ENCODE peak calls at places on chromosomes 1 and 21, in nine cellular contexts. F, K, Z, A, Y, G, H, E and S are unnamed samples.

GRCh38 chr1:43530483-43531452 is at the start of gene PTPRF:
- DNase-seq in Z (no peak), Y (no peak), F (no peak), K (no peak), H (no peak), G (peak; percentile 70), E (no peak), A (peak; percentile 74), S (no peak)

GRCh38 chr1:65791860-65792670 is 630 bp upstream of the PDE4B start:
- DNase-seq in A (no peak), E (no peak), Y (no peak), Z (no peak), G (peak; percentile 47), H (no peak), F (peak; percentile 61), K (no peak), S (no peak)

GRCh38 chr1:26322042-26322331 is 4.2 kb downstream of the CD52 start:
- DNase-seq in Z (no peak), Y (no peak), H (no peak), G (no peak), E (no peak), K (no peak), A (no peak), F (no peak), S (no peak)

GRCh38 chr21:34908424-34909055 is 140.6 kb downstream of the RUNX1 start:
- DNase-seq in Z (no peak), G (no peak), F (no peak), A (no peak), K (no peak), Y (no peak), H (no peak), E (no peak), S (no peak)

GRCh38 chr1:22285545-22286396 is 142.9 kb upstream of the WNT4 start:
- DNase-seq in Z (no peak), Y (no peak), K (no peak), E (no peak), F (no peak), G (no peak), H (no peak), A (no peak), S (no peak)

GRCh38 chr1:67726224-67726623 is 41.2 kb downstream of the GADD45A start:
- DNase-seq in G (peak; percentile 75), Y (peak; percentile 32), E (no peak), K (no peak), F (no peak), H (no peak), Z (no peak), A (no peak), S (no peak)

GRCh38 chr1:89590341-89591080 is 42.4 kb upstream of the LRRC8C start:
- DNase-seq in A (no peak), Y (no peak), H (no peak), Z (no peak), G (no peak), K (no peak), E (no peak), F (no peak), S (no peak)

GRCh38 chr1:89836997-89837909 is 16.4 kb downstream of the LRRC8D start:
- DNase-seq in G (no peak), Y (no peak), Z (no peak), K (no peak), H (no peak), F (no peak), E (no peak), A (no peak), S (no peak)

GRCh38 chr1:202589190-202589680 is 121.0 kb downstream of the SYT2 start:
- DNase-seq in H (peak; percentile 97), Y (peak; percentile 85), Z (no peak), K (peak; percentile 94), G (peak; percentile 100), F (peak; percentile 88), A (peak; percentile 90), E (peak; percentile 28), S (no peak)